ENCODE peak calls at places on chromosomes 4 and X, in five cellular contexts. V is MCF 10A, E is neural crest cell, T is left lung, W is adrenal gland. J is an unnamed sample.

GRCh38 chrX:45774961-45775360 is 574.3 kb upstream of the DIPK2B start:
- DNase-seq in V (peak; percentile 85), E (no peak), T (no peak), W (no peak), J (no peak)

GRCh38 chrX:46737462-46737861 is 21.5 kb downstream of the SLC9A7 start:
- DNase-seq in V (peak; percentile 18), E (no peak), T (no peak), W (no peak), J (no peak)

GRCh38 chr4:151675366-151676060 is 85.3 kb downstream of the GATB start:
- DNase-seq in V (no peak), E (no peak), T (no peak), W (no peak), J (no peak)

GRCh38 chr4:1010522-1011021 is 854 bp upstream of the FGFRL1 start:
- DNase-seq in V (peak; percentile 91), E (no peak), T (peak; percentile 91), W (peak; percentile 57), J (peak; percentile 89)

GRCh38 chrX:42732506-42732905 is 45.5 kb downstream of the PPP1R2C start:
- DNase-seq in V (peak; percentile 65), E (no peak), T (no peak), W (peak; percentile 19), J (no peak)

GRCh38 chr4:7160439-7160838 is 31.9 kb upstream of the SORCS2 start:
- DNase-seq in V (no peak), E (no peak), T (no peak), W (no peak), J (no peak)

GRCh38 chr4:137310593-137311490 is 221.5 kb downstream of the PCDH18 start:
- DNase-seq in V (peak; percentile 46), E (no peak), T (no peak), W (no peak), J (no peak)

GRCh38 chr4:70671091-70671490 is 4.8 kb upstream of the JCHAIN start:
- DNase-seq in V (no peak), E (no peak), T (no peak), W (no peak), J (no peak)

GRCh38 chrX:6363193-6363592 is 134.5 kb upstream of the NLGN4X start:
- DNase-seq in V (no peak), E (no peak), T (no peak), W (no peak), J (no peak)

GRCh38 chr4:88018471-88018870 is 11.0 kb downstream of the PKD2 start:
- DNase-seq in V (no peak), E (no peak), T (no peak), W (no peak), J (no peak)

GRCh38 chr4:3307060-3307459 is 14.2 kb downstream of the RGS12 start:
- DNase-seq in V (no peak), E (no peak), T (peak; percentile 77), W (peak; percentile 19), J (no peak)

GRCh38 chr4:64781737-64782326 is 372.6 kb upstream of the TECRL start:
- DNase-seq in V (peak; percentile 57), E (no peak), T (no peak), W (no peak), J (no peak)

GRCh38 chr4:57020467-57021101 is 41.9 kb downstream of the POLR2B start:
- DNase-seq in V (peak; percentile 80), E (no peak), T (no peak), W (no peak), J (no peak)

GRCh38 chrX:15908891-15909290 is 54.3 kb upstream of the AP1S2 start:
- DNase-seq in V (no peak), E (no peak), T (no peak), W (no peak), J (no peak)

GRCh38 chr4:128455076-128455345 is 167.4 kb upstream of the PGRMC2 start:
- DNase-seq in V (peak; percentile 15), E (no peak), T (no peak), W (no peak), J (no peak)

GRCh38 chrX:78540171-78540570 is 119.0 kb downstream of the RTL3 start:
- DNase-seq in V (no peak), E (no peak), T (no peak), W (no peak), J (no peak)

GRCh38 chr4:118816538-118817177 is 19.3 kb downstream of the SEC24D start:
- DNase-seq in V (no peak), E (no peak), T (no peak), W (no peak), J (peak; percentile 7)

GRCh38 chr4:1201851-1202525 is 29.6 kb upstream of the SPON2 start:
- DNase-seq in V (no peak), E (no peak), T (peak; percentile 76), W (peak; percentile 27), J (peak; percentile 92)

GRCh38 chr4:99885063-99885664 is 9.1 kb downstream of the LAMTOR3 start:
- DNase-seq in V (peak; percentile 64), E (no peak), T (no peak), W (no peak), J (peak; percentile 46)

GRCh38 chr4:79964715-79965345 is 108.2 kb downstream of the ANTXR2 start:
- DNase-seq in V (no peak), E (peak; percentile 34), T (peak; percentile 68), W (no peak), J (no peak)

GRCh38 chrX:103170216-103170615 is 44.7 kb upstream of the BEX4 start:
- DNase-seq in V (no peak), E (no peak), T (no peak), W (no peak), J (no peak)

GRCh38 chr4:81260443-81261102 is 45.6 kb upstream of the PRKG2 start:
- DNase-seq in V (peak; percentile 24), E (peak; percentile 2), T (no peak), W (no peak), J (no peak)

DNA sequence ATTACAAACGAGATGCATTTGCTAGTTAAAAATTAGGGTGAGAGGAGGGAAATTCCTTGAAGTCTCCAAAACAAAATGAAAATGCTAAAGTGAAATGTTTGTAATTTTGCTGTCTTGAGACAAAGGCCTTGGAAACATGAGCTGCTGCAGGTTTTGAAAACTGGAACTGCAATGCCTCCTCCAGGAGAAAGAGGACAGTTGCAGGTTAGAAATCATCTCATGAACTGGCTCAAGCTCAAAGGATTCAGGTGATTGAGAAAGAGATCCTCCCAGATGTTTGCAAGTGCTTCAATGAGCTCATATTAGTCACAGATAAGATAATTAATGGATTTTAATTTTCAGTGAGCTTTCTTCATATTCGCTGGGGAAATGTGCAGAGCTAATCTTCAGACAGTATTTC is 32.4 kb downstream of the SMPX start:
- DNase-seq in V (peak; percentile 66), E (no peak), T (no peak), W (no peak), J (no peak)
- TF ChIP-seq CTCF in V (peak; percentile 21), E (peak; percentile 79), T (no peak), W (peak; percentile 33), J (no peak)

GRCh38 chr4:40927108-40927507 is 177.4 kb downstream of the NSUN7 start:
- DNase-seq in V (no peak), E (no peak), T (no peak), W (no peak), J (no peak)

GRCh38 chr4:40924096-40924792 is 174.5 kb downstream of the NSUN7 start:
- DNase-seq in V (peak; percentile 69), E (peak; percentile 75), T (peak; percentile 91), W (peak; percentile 61), J (peak; percentile 90)

GRCh38 chr4:40923326-40924095 is 173.8 kb downstream of the NSUN7 start:
- DNase-seq in V (no peak), E (no peak), T (no peak), W (no peak), J (no peak)

GRCh38 chr4:40924793-40925117 is 175.0 kb downstream of the NSUN7 start:
- DNase-seq in V (no peak), E (no peak), T (no peak), W (no peak), J (no peak)
- TF ChIP-seq CTCF in V (no peak), E (no peak), T (no peak), W (no peak), J (no peak)

DNA sequence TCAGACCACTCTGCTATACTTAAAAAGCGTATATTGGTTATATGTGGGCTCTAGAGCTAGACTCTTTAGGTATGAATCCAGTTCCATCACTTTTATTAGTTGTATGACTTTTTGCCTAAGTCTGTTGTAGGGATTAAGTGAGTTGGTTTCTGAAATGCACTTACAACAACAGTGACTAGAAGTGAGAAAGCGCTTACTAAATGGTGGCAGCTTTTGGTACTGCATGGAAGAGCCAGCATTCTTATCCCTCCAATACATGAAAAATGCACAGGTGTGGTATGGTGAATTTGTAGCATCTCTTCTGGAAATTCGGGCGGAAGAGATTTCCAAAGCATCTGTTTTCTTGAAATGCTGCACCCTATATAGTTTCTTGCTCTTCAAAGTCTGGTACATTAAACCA is 117.1 kb downstream of the SPANXA1 start:
- DNase-seq in V (peak; percentile 9), E (no peak), T (no peak), W (no peak), J (no peak)
- TF ChIP-seq CTCF in V (no peak), E (peak; percentile 37), T (peak; percentile 15), W (no peak), J (no peak)

GRCh38 chr4:153649572-153649991 is 34.5 kb upstream of the TLR2 start:
- DNase-seq in V (peak; percentile 43), E (no peak), T (no peak), W (no peak), J (peak; percentile 28)
- TF ChIP-seq CTCF in V (peak; percentile 7), E (peak; percentile 58), T (no peak), W (no peak), J (peak; percentile 47)

GRCh38 chrX:275967-276587 is 5.1 kb upstream of the PLCXD1 start:
- DNase-seq in V (peak; percentile 64), E (no peak), T (peak; percentile 95), W (peak; percentile 61), J (peak; percentile 45)
- TF ChIP-seq CTCF in V (no peak), E (no peak), T (no peak), W (no peak), J (no peak)

J was measured in activated CD8-positive, alpha-beta T cell treated with anti-CD3 and anti-CD28 coated beads for 36 hours.